ENCODE peak calls at places on chromosomes 12 and 14, in four cellular contexts. H is GM12878, F is K562, O is HL-60. M is an unnamed sample.

GRCh38 chr12:72271741-72272661 is at the start of gene TRHDE:
- DNase-seq in O (no peak), H (no peak), F (no peak), M (peak)

GRCh38 chr12:79935624-79936040 is 735 bp upstream of the PPP1R12A start:
- DNase-seq in F (no peak), H (peak), O (no peak), M (no peak)

GRCh38 chr12:119869720-119870119 is 7.4 kb downstream of the CIT start:
- DNase-seq in O (no peak), H (no peak), F (no peak), M (no peak)

GRCh38 chr14:75411194-75411552 is 16.6 kb upstream of the JDP2 start:
- DNase-seq in O (no peak), H (no peak), F (no peak), M (no peak)

GRCh38 chr14:76782885-76783566 is 21.8 kb downstream of the VASH1 start:
- DNase-seq in F (no peak), H (no peak), O (no peak), M (no peak)

GRCh38 chr12:49776413-49776812 is 35.1 kb downstream of the TMBIM6 start:
- DNase-seq in O (peak), H (no peak), F (peak), M (no peak)

GRCh38 chr12:62256408-62257079 is 3.7 kb upstream of the USP15 start:
- DNase-seq in F (peak), H (no peak), O (peak), M (no peak)

GRCh38 chr14:54650331-54651017 is 83.5 kb downstream of the SAMD4A start:
- DNase-seq in F (no peak), H (no peak), O (no peak), M (no peak)

GRCh38 chr14:103634156-103634555 is 5.1 kb downstream of the KLC1 start:
- DNase-seq in H (no peak), O (no peak), F (no peak), M (no peak)

GRCh38 chr14:24673534-24674203 is 39.7 kb upstream of the GZMB start:
- DNase-seq in F (no peak), O (no peak), H (peak), M (no peak)

GRCh38 chr14:91249841-91250616 is 5.5 kb upstream of the GPR68 start:
- DNase-seq in F (peak), H (peak), O (peak), M (peak)

GRCh38 chr12:76777765-76778216 is 13.9 kb downstream of the ZDHHC17 start:
- DNase-seq in H (peak), O (peak), F (no peak), M (peak)

GRCh38 chr12:14959463-14959862 is 1.9 kb downstream of the ARHGDIB start:
- DNase-seq in F (no peak), O (no peak), H (no peak), M (no peak)

GRCh38 chr12:10358131-10358530 is 31.7 kb downstream of the KLRK1 start:
- DNase-seq in F (no peak), O (no peak), H (no peak), M (no peak)

GRCh38 chr12:92075425-92075891 is 70.2 kb downstream of the BTG1 start:
- DNase-seq in F (no peak), O (no peak), H (no peak), M (peak)

GRCh38 chr12:132664206-132665148 is 22.7 kb downstream of the POLE start:
- DNase-seq in H (no peak), F (no peak), O (no peak), M (no peak)

GRCh38 chr12:19665105-19665900 is 226.0 kb downstream of the AEBP2 start:
- DNase-seq in O (no peak), F (no peak), H (no peak), M (no peak)

GRCh38 chr14:71692496-71692895 is 239.7 kb upstream of the RGS6 start:
- DNase-seq in F (no peak), O (no peak), H (no peak), M (no peak)

GRCh38 chr12:65936529-65936911 is 112.2 kb downstream of the HMGA2 start:
- DNase-seq in H (no peak), F (no peak), O (no peak), M (no peak)

GRCh38 chr12:65935906-65936528 is 111.7 kb downstream of the HMGA2 start:
- DNase-seq in H (no peak), O (no peak), F (no peak), M (no peak)

GRCh38 chr12:65938807-65939206 is 114.5 kb downstream of the HMGA2 start:
- DNase-seq in H (no peak), F (no peak), O (no peak), M (no peak)

GRCh38 chr12:65937806-65938205 is 113.5 kb downstream of the HMGA2 start:
- DNase-seq in O (no peak), F (no peak), H (no peak), M (no peak)

GRCh38 chr12:65937181-65937641 is 112.9 kb downstream of the HMGA2 start:
- DNase-seq in O (no peak), H (no peak), F (no peak), M (no peak)
- TF ChIP-seq POLR2AphosphoS5 in O (no peak), H (no peak), F (no peak), M (no peak)

GRCh38 chr12:57943438-57944080 is 2.2 kb downstream of the ATP23 start:
- DNase-seq in H (no peak), F (no peak), O (no peak), M (no peak)

GRCh38 chr12:57941165-57941894 is at the start of gene ATP23:
- DNase-seq in O (peak), H (peak), F (peak), M (peak)

GRCh38 chr12:57940052-57940914 is 1.1 kb upstream of the ATP23 start:
- DNase-seq in H (no peak), O (no peak), F (peak), M (no peak)

GRCh38 chr12:57939291-57939690 is 2.1 kb upstream of the ATP23 start:
- DNase-seq in H (no peak), F (no peak), O (peak), M (no peak)

DNA sequence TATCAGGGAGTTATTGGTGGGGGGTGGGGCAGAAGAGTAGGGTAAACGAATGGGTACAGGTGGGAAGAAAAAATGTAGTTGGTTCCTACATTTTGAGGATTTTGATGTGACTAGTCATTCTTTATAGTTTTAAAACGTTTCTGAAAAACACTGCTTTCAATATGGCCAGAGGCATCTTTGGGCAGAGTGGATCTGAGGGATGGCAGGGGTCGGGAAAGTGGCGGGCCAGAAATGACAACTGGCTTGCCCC is 527 bp upstream of the ATP23 start:
- DNase-seq in F (no peak), O (no peak), H (no peak), M (no peak)
- TF ChIP-seq SPI1 in F (no peak), O (no peak), H (no peak), M (no peak)

GRCh38 chr14:61320806-61321384 is 484 bp upstream of the PRKCH start:
- DNase-seq in F (no peak), O (no peak), H (no peak), M (no peak)
- TF ChIP-seq POLR2AphosphoS5 in F (no peak), O (no peak), H (no peak), M (no peak)

DNA sequence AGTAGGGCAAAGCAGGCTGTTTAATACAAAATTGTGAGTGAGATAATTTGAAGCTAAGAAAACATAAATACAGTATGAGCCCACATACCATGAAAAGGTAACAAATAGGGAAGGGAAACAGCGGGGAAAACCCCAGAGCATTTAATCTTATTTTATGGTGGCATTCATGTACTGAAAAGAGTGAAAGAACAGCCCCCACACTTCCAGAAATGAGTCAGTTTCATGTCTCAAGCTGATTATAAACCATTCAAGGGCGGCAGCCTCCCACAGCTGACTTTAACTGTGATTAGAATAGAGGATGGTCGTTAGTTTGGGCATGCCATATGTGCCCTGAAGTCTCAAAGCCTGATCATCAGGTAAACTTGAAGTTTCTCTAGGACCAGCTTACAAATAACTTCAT is 64.5 kb downstream of the FOXG1 start:
- DNase-seq in F (no peak), H (peak), O (no peak), M (peak)
- TF ChIP-seq SPI1 in F (no peak), H (peak), O (no peak), M (peak)

DNA sequence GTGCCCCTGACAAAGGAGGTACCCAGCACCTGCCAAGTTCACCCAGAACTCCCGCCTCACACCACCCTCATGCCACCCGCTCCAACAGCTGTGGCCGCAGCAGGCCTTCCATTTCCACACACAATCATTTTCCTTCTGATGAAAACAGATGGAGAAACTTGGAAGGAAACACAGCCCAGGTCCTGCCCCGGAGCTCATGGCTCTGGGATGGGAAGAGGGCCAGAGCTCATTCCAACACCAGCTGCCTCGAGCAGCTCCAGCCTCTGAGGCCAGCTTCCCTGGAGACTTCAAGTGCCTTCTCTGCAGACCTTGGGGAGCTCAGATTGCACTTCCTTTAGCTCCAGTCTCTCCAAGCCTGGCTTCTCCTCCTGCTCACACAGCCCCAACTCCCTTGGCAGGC is 55.1 kb upstream of the CMKLR1 start:
- DNase-seq in O (no peak), F (no peak), H (no peak), M (no peak)
- TF ChIP-seq POLR2AphosphoS5 in O (no peak), F (no peak), H (no peak), M (no peak)

GRCh38 chr12:130873106-130873795 is 1.4 kb downstream of the RAN start:
- DNase-seq in F (no peak), O (peak), H (no peak), M (no peak)
- TF ChIP-seq SPI1 in F (no peak), O (no peak), H (no peak), M (no peak)

M was measured in GM12891.